ENCODE peak calls at places on chromosome 12, in ten cellular contexts. M is IMR-90; Y is small intestine; A is tibial artery; W is CD4-positive, alpha-beta T cell; B is cardiac muscle cell; Q is HepG2; O is stomach; G is RWPE2; J is PC-3. D is an unnamed sample.

GRCh38 chr12:27343255-27344000 is 10.8 kb downstream of the BMAL2 start:
- DNase-seq in Y (no peak), M (peak; percentile 97), B (no peak), A (no peak), Q (no peak), O (no peak), G (no peak), W (no peak), J (peak; percentile 99), D (no peak)

GRCh38 chr12:91381309-91381804 is 198.7 kb upstream of the DCN start:
- DNase-seq in B (peak; percentile 93), A (no peak), M (peak; percentile 86), O (peak; percentile 48), W (no peak), Q (no peak), J (peak; percentile 40), G (no peak), Y (peak; percentile 28), D (peak; percentile 54)

GRCh38 chr12:103495158-103495782 is 498 bp downstream of the C12orf42 start:
- DNase-seq in Y (no peak), W (peak; percentile 26), A (no peak), G (no peak), B (peak; percentile 50), M (no peak), J (no peak), Q (no peak), O (peak; percentile 31), D (no peak)

GRCh38 chr12:22687677-22688076 is 62.7 kb downstream of the ETNK1 start:
- DNase-seq in B (no peak), A (no peak), O (no peak), Y (no peak), J (peak; percentile 39), Q (no peak), M (peak; percentile 77), G (no peak), W (no peak), D (no peak)

GRCh38 chr12:116385486-116386217 is 108.2 kb upstream of the MED13L start:
- DNase-seq in G (no peak), O (no peak), B (no peak), M (no peak), J (no peak), W (no peak), Q (peak; percentile 81), A (no peak), Y (no peak), D (no peak)

GRCh38 chr12:93924367-93924766 is 224.0 kb upstream of the PLXNC1 start:
- DNase-seq in W (no peak), Y (no peak), Q (no peak), B (no peak), A (no peak), J (no peak), M (no peak), O (no peak), G (no peak), D (no peak)

GRCh38 chr12:29782285-29782820 is 1.4 kb downstream of the TMTC1 start:
- DNase-seq in B (peak; percentile 42), G (no peak), Y (no peak), A (no peak), W (no peak), O (no peak), M (peak; percentile 71), Q (no peak), J (peak; percentile 34), D (no peak)

GRCh38 chr12:25384038-25384953 is 133.6 kb upstream of the KRAS start:
- DNase-seq in W (no peak), J (no peak), Y (peak; percentile 82), G (no peak), M (peak; percentile 11), B (no peak), O (no peak), A (no peak), Q (peak; percentile 3), D (no peak)

GRCh38 chr12:53052419-53053222 is 2.8 kb downstream of the TNS2 start:
- DNase-seq in Y (peak; percentile 56), J (peak; percentile 72), M (peak; percentile 85), W (no peak), O (peak; percentile 92), A (peak; percentile 98), G (peak; percentile 76), B (no peak), Q (no peak), D (peak; percentile 91)

GRCh38 chr12:53051881-53052412 is 2.1 kb downstream of the TNS2 start:
- DNase-seq in J (no peak), A (peak; percentile 69), M (no peak), O (no peak), Q (no peak), W (no peak), B (no peak), Y (no peak), G (no peak), D (peak; percentile 28)

GRCh38 chr12:53049582-53050318 is at the start of gene TNS2:
- DNase-seq in A (peak; percentile 95), O (peak; percentile 76), W (no peak), M (peak; percentile 40), G (peak; percentile 81), Y (peak; percentile 84), J (peak; percentile 61), Q (peak; percentile 72), B (peak; percentile 35), D (peak; percentile 82)

GRCh38 chr12:53050426-53051057 is 677 bp downstream of the TNS2 start:
- DNase-seq in W (no peak), J (no peak), A (no peak), G (no peak), M (no peak), Y (no peak), B (no peak), O (peak; percentile 20), Q (no peak), D (peak; percentile 29)

DNA sequence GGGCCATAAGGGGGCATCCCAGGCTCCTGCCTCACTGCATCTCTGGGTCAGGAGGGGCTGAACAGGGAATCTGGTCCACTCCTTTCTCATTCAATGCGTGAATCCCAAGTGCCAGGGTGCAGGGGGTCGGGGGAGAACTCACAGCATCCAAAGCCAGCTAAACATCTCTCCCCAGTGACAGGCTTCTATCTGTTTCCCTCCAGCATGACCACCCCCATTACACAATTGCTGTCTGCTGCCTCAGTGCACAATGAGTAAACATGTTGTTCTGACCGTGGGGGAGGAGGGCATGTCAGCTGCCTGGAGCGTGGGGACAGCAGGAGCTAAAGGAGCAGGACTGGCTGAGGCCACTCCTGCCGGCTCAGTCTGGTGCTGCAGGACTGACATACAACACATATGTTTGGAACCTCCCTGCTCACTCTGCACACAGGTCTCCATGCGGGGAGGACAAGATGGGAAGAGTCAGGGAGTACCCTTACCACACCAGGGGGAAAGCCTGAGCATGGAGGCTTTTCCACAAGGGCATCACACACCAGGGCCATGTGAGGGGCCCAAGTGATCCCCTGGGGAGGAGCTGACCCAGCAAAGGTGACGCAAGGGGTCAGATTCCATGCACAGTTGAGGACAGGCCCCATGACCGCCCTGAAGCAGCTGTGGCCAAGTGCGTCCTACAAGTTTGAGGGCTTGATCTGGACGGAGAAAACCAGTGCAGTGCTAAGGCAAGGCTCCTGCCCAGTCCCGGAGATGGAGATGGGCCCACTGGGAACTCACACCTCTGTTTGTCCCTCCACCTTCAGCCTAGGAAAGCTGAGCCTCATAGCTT is 1.4 kb downstream of the TNS2 start:
- DNase-seq in G (no peak), Q (peak; percentile 82), W (no peak), M (peak; percentile 70), B (no peak), O (peak; percentile 59), Y (peak; percentile 33), A (peak; percentile 96), J (no peak), D (peak; percentile 68)
- H3K27ac ChIP-seq in G (peak overlapping the region; percentile 95), Q (peak overlapping the region; percentile 89), W (no peak overlapping the region), M (peak overlapping the region; percentile 99), B (no peak overlapping the region), O (peak overlapping the region; percentile 98), Y (peak overlapping the region; percentile 12), A (peak overlapping the region; percentile 99), J (no peak overlapping the region), D (peak overlapping the region; percentile 89)

GRCh38 chr12:71768900-71769299 is 14.2 kb downstream of the RAB21 start:
- DNase-seq in G (no peak), W (no peak), Y (no peak), A (no peak), B (no peak), M (no peak), O (no peak), J (no peak), Q (no peak), D (no peak)

GRCh38 chr12:71766202-71766601 is 11.5 kb downstream of the RAB21 start:
- DNase-seq in O (no peak), M (no peak), Y (no peak), Q (no peak), J (no peak), B (no peak), G (no peak), A (no peak), W (no peak), D (no peak)

GRCh38 chr12:71764587-71765321 is 10.1 kb downstream of the RAB21 start:
- DNase-seq in J (no peak), Y (no peak), O (no peak), M (no peak), W (no peak), A (no peak), G (no peak), B (no peak), Q (no peak), D (no peak)

GRCh38 chr12:71763682-71764379 is 9.2 kb downstream of the RAB21 start:
- DNase-seq in Y (no peak), Q (no peak), G (no peak), A (no peak), W (no peak), B (no peak), J (no peak), M (no peak), O (no peak), D (no peak)

DNA sequence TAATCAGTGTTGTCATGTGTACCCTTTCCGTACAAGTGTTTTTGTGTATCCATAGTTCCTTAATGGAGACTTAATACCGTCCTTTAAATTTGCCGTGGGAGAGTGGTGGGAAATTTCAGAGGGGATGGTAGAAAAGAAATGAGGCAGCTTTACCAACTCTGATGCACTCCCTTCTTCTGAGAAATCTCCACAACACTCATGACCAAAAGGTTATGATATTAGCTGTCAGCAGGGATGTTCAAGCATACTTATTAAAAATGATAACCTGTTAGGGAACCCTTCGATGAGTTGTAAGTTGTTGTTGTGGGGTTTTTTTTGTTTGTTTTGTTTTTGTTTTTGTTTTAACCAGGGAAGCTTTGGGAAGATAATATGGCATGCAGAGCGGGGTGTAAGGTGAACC is 12.5 kb downstream of the RAB21 start:
- DNase-seq in G (no peak), J (no peak), O (no peak), W (no peak), Y (no peak), M (no peak), A (no peak), B (no peak), Q (no peak), D (no peak)
- H3K27ac ChIP-seq in G (no peak overlapping the region), J (no peak overlapping the region), O (no peak overlapping the region), W (no peak overlapping the region), Y (no peak overlapping the region), M (no peak overlapping the region), A (no peak overlapping the region), B (no peak overlapping the region), Q (no peak overlapping the region), D (no peak overlapping the region)

DNA sequence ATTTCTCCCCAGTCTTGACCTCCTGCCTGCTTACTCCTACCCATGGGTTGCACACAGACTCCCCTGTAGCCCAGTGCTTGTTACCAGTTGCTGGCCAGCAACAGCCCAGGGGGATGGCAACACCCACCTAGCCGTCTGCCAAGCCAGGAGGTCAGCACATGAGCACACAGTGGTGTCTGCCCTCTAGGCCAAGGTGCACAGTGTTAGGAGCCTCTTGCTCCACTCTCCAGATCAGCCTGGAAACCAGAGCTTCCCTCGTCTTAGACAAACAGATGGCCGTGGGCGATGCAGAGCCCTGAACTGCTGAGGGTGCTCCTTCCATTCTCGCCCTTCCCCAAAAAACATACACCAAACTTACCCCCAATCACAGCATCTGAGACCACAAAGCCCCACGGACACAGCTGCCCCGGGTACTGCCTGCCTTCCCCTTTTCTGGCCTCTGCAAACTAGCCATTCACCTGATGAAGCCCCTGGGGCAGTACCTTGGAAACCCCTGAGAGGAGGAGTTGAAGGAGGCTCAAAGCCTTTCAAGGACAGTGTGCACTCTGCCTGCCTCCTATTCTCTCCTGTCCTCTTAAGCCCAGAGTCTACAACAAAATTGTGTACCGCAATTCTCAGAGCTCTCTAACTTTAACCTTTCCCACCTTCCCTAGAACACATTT is 1.0 kb upstream of the GPD1 start:
- DNase-seq in O (no peak), Q (no peak), G (no peak), W (no peak), Y (peak; percentile 58), A (no peak), M (no peak), J (no peak), B (no peak), D (no peak)
- H3K27ac ChIP-seq in O (no peak overlapping the region), Q (peak overlapping the region; percentile 73), G (no peak overlapping the region), W (no peak overlapping the region), Y (peak overlapping the region; percentile 43), A (no peak overlapping the region), M (no peak overlapping the region), J (no peak overlapping the region), B (peak overlapping the region; percentile 49), D (no peak overlapping the region)

GRCh38 chr12:19856389-19856788 is 417.1 kb downstream of the AEBP2 start:
- DNase-seq in M (peak; percentile 24), Q (no peak), G (no peak), B (no peak), J (no peak), O (no peak), Y (no peak), A (no peak), W (no peak), D (no peak)
- H3K27ac ChIP-seq in M (peak overlapping the region; percentile 58), Q (no peak overlapping the region), G (no peak overlapping the region), B (no peak overlapping the region), J (no peak overlapping the region), O (peak overlapping the region; percentile 8), Y (no peak overlapping the region), A (peak overlapping the region; percentile 74), W (no peak overlapping the region), D (no peak overlapping the region)